ENCODE peak calls at places on chromosomes 4 and X, in seven cellular contexts. M is GM06990, I is upper lobe of right lung, F is transverse colon, K is tibial artery, G is neuronal stem cell, D is NT2/D1. C is an unnamed sample.
A peak's percentile ranks its signal among the peaks of the same experiment; 100 is the strongest.

GRCh38 chr4:3768842-3769641 is 2.9 kb downstream of the ADRA2C start:
- DNase-seq in M (no peak), I (no peak), F (no peak), K (no peak), G (no peak), D (no peak), C (no peak)

GRCh38 chr4:31272662-31273061 is 552.5 kb downstream of the PCDH7 start:
- DNase-seq in M (no peak), I (no peak), F (no peak), K (no peak), G (no peak), D (no peak), C (no peak)

GRCh38 chr4:96037705-96038104 is 197.8 kb downstream of the PDHA2 start:
- DNase-seq in M (no peak), I (no peak), F (no peak), K (no peak), G (no peak), D (no peak), C (no peak)

GRCh38 chr4:82599336-82599735 is 37.5 kb upstream of the TMEM150C start:
- DNase-seq in M (no peak), I (no peak), F (no peak), K (no peak), G (no peak), D (no peak), C (peak; percentile 41)

GRCh38 chr4:16079046-16079445 is 4.8 kb downstream of the PROM1 start:
- DNase-seq in M (no peak), I (no peak), F (no peak), K (no peak), G (no peak), D (no peak), C (peak; percentile 25)

GRCh38 chr4:55925235-55925634 is 23.5 kb upstream of the CEP135 start:
- DNase-seq in M (no peak), I (no peak), F (no peak), K (no peak), G (no peak), D (peak; percentile 6), C (peak; percentile 18)

GRCh38 chr4:189656551-189657165 is 284.0 kb upstream of the FRG1 start:
- DNase-seq in M (no peak), I (no peak), F (no peak), K (no peak), G (no peak), D (no peak), C (no peak)

GRCh38 chr4:52173470-52174055 is 122.5 kb downstream of the SPATA18 start:
- DNase-seq in M (no peak), I (no peak), F (no peak), K (peak; percentile 71), G (no peak), D (no peak), C (no peak)

GRCh38 chrX:65601530-65602281 is 65.7 kb upstream of the MSN start:
- DNase-seq in M (peak; percentile 28), I (peak; percentile 86), F (peak; percentile 73), K (peak; percentile 93), G (no peak), D (no peak), C (no peak)

GRCh38 chr4:53654300-53654758 is 63.0 kb upstream of the LNX1 start:
- DNase-seq in M (peak; percentile 25), I (no peak), F (no peak), K (no peak), G (no peak), D (no peak), C (peak; percentile 29)

GRCh38 chr4:38383646-38384121 is 280.3 kb upstream of the KLF3 start:
- DNase-seq in M (no peak), I (no peak), F (no peak), K (no peak), G (no peak), D (no peak), C (no peak)

GRCh38 chr4:82372502-82372873 is 1.3 kb downstream of the HNRNPD start:
- DNase-seq in M (no peak), I (no peak), F (peak; percentile 55), K (no peak), G (no peak), D (no peak), C (peak; percentile 75)

GRCh38 chr4:180493299-180493698 is 1749.9 kb upstream of the TENM3 start:
- DNase-seq in M (no peak), I (no peak), F (no peak), K (no peak), G (no peak), D (no peak), C (no peak)

GRCh38 chr4:169098054-169098896 is 88.2 kb upstream of the CBR4 start:
- DNase-seq in M (peak; percentile 61), I (no peak), F (no peak), K (no peak), G (no peak), D (no peak), C (no peak)

GRCh38 chr4:62208921-62209320 is 1008.8 kb downstream of the ADGRL3 start:
- DNase-seq in M (no peak), I (no peak), F (no peak), K (no peak), G (no peak), D (no peak), C (no peak)

GRCh38 chrX:125507119-125507518 is 187.4 kb downstream of the TEX13C start:
- DNase-seq in M (no peak), I (no peak), F (no peak), K (no peak), G (no peak), D (no peak), C (peak; percentile 33)

GRCh38 chr4:155122382-155122781 is 86.1 kb upstream of the NPY2R start:
- DNase-seq in M (no peak), I (no peak), F (no peak), K (no peak), G (no peak), D (no peak), C (no peak)

DNA sequence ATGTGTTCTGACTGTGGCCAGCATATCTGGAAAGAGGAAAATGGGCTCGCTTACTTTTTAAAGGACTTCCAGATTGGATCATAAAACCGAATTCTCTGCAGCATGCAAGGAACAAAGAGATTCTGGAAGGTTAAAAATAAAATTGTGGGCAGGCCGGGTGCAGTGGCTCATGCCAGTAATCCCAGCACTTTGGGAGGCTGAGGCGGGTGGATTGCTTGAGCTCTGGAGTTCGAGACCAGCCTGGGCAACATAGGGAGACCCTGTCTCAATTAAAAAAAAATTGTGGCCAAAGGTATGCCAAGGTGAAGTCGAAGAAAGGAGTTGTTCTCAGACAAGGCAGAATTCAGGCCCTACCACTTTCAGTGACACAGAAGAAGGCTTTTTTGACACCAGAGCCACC is 37.8 kb downstream of the NELFA start:
- DNase-seq in M (no peak), I (no peak), F (no peak), K (no peak), G (no peak), D (no peak), C (no peak)
- H3K36me3 ChIP-seq in M (peaks cover 29% of the 10 kb centered on the region), I (peaks cover 5% of the 10 kb centered on the region), F (peaks cover under 1% of the 10 kb centered on the region), K (peaks cover 30% of the 10 kb centered on the region), G (peaks cover 55% of the 10 kb centered on the region), D (peaks cover 79% of the 10 kb centered on the region), C (peaks cover 23% of the 10 kb centered on the region)

DNA sequence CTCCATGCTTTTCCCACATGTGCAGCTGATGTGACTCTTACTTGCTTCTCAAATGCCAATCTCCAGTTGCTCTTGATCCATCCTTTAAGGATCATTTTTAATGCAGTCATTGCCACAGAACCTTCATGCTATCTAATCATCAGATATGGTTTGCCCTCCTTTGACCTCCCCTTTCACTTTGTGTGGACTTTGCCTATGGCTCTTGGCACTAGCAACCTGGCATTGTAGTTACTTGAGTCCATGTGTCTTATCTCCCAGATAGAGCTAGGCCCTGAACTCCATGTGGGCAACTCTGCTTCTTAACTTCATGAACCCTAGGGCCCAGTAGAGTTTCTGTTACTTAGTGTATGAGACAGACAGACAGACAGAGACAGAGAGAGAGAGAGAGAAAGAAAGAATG is 41.6 kb downstream of the MTM1 start:
- DNase-seq in M (no peak), I (no peak), F (no peak), K (no peak), G (no peak), D (no peak), C (no peak)
- H3K36me3 ChIP-seq in M (no peaks in the 10 kb centered on the region), I (peaks cover 4% of the 10 kb centered on the region), F (no peaks in the 10 kb centered on the region), K (no peaks in the 10 kb centered on the region), G (no peaks in the 10 kb centered on the region), D (peaks cover 3% of the 10 kb centered on the region), C (no peaks in the 10 kb centered on the region)

GRCh38 chr4:165327211-165328100 is at the start of gene MSMO1:
- DNase-seq in M (peak; percentile 99), I (peak; percentile 100), F (peak; percentile 99), K (peak; percentile 100), G (peak; percentile 97), D (peak; percentile 94), C (peak; percentile 99)

GRCh38 chr4:165328708-165329107 is 1.2 kb downstream of the MSMO1 start:
- DNase-seq in M (no peak), I (no peak), F (no peak), K (no peak), G (no peak), D (no peak), C (no peak)

GRCh38 chr4:165326831-165327210 is 648 bp upstream of the MSMO1 start:
- DNase-seq in M (no peak), I (no peak), F (peak; percentile 30), K (no peak), G (no peak), D (no peak), C (peak; percentile 38)

GRCh38 chr4:165330071-165330470 is 2.6 kb downstream of the MSMO1 start:
- DNase-seq in M (no peak), I (no peak), F (no peak), K (no peak), G (no peak), D (no peak), C (no peak)

DNA sequence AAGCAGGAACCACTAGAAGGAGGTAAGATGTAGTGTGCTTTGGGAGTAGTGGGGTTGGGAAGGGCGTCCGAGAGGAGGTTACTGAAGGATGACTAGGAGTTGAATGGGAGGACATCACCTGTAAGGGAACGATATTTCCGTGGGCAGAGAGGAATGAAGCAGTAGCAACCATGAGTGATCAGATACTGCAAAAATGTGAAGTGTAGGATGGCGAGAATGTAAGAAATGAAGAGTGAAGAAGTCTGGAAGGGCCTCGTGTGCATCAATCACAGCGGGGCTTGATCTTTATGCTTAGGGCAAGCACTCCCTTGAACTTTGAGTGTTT is 594 bp downstream of the MSMO1 start:
- DNase-seq in M (no peak), I (no peak), F (no peak), K (no peak), G (no peak), D (no peak), C (no peak)
- H3K36me3 ChIP-seq in M (peaks cover 5% of the 10 kb centered on the region), I (peaks cover 7% of the 10 kb centered on the region), F (no peaks in the 10 kb centered on the region), K (no peaks in the 10 kb centered on the region), G (peaks cover 6% of the 10 kb centered on the region), D (peaks cover 21% of the 10 kb centered on the region), C (no peaks in the 10 kb centered on the region)

GRCh38 chr4:5751073-5751917 is 40.3 kb downstream of the EVC start:
- DNase-seq in M (no peak), I (peak; percentile 46), F (no peak), K (peak; percentile 57), G (no peak), D (no peak), C (peak; percentile 93)

GRCh38 chr4:5753366-5753765 is 42.4 kb downstream of the EVC start:
- DNase-seq in M (no peak), I (no peak), F (no peak), K (peak; percentile 63), G (no peak), D (no peak), C (no peak)

GRCh38 chr4:5753766-5754528 is 42.9 kb downstream of the EVC start:
- DNase-seq in M (peak; percentile 31), I (peak; percentile 45), F (no peak), K (peak; percentile 65), G (no peak), D (no peak), C (no peak)

GRCh38 chr4:5751918-5752802 is 41.2 kb downstream of the EVC start:
- DNase-seq in M (no peak), I (peak; percentile 44), F (no peak), K (peak; percentile 34), G (peak; percentile 18), D (peak; percentile 82), C (peak; percentile 47)

GRCh38 chr4:5752803-5753184 is 41.8 kb downstream of the EVC start:
- DNase-seq in M (no peak), I (no peak), F (no peak), K (peak; percentile 56), G (no peak), D (no peak), C (no peak)
- H3K36me3 ChIP-seq in M (peaks cover 26% of the 10 kb centered on the region), I (peaks cover 38% of the 10 kb centered on the region), F (no peaks in the 10 kb centered on the region), K (peaks cover 72% of the 10 kb centered on the region), G (peaks cover 29% of the 10 kb centered on the region), D (peaks cover 86% of the 10 kb centered on the region), C (peaks cover 3% of the 10 kb centered on the region)